ENCODE peak calls at places on chromosome 4, in ten cellular contexts. B is type B pancreatic cell; R is heart left ventricle; W is germinal center; F is DMS53; M is H9; O is stimulated activated CD4-positive, alpha-beta T cell treated with anti-CD3 and anti-CD28 coated beads, Interleukin-1b, Interleukin-23, amount 100 ng/mL, for 1 hour; G is foreskin fibroblast; J is fibroblast of pulmonary artery; K is WTC11. U is an unnamed sample.

GRCh38 chr4:40956726-40957255 is 207.0 kb downstream of the NSUN7 start:
- DNase-seq in B (no peak), R (no peak), W (no peak), F (no peak), M (no peak), O (no peak), G (peak; percentile 42), J (no peak), K (no peak), U (no peak)

GRCh38 chr4:159791334-159791733 is 688.5 kb downstream of the RAPGEF2 start:
- DNase-seq in B (no peak), R (no peak), W (no peak), F (no peak), M (no peak), O (no peak), G (no peak), J (no peak), K (no peak), U (no peak)

GRCh38 chr4:83219344-83219990 is 65.1 kb downstream of the COQ2 start:
- DNase-seq in B (no peak), R (no peak), W (peak; percentile 38), F (peak; percentile 59), M (no peak), O (peak; percentile 39), G (peak; percentile 71), J (no peak), K (no peak), U (peak; percentile 72)

GRCh38 chr4:151022586-151022985 is 7.5 kb upstream of the LRBA start:
- DNase-seq in B (no peak), R (no peak), W (no peak), F (no peak), M (no peak), O (no peak), G (no peak), J (no peak), K (no peak), U (no peak)

GRCh38 chr4:188854451-188854850 is 715.2 kb downstream of the TRIML1 start:
- DNase-seq in B (no peak), R (no peak), W (no peak), F (no peak), M (no peak), O (no peak), G (peak; percentile 18), J (no peak), K (no peak), U (no peak)

GRCh38 chr4:179007758-179008157 is 1565.5 kb upstream of the AGA start:
- DNase-seq in B (no peak), R (no peak), W (no peak), F (no peak), M (peak; percentile 31), O (no peak), G (no peak), J (no peak), K (no peak), U (no peak)

GRCh38 chr4:151098191-151098590 is 1.2 kb upstream of the RPS3A start:
- DNase-seq in B (no peak), R (peak; percentile 33), W (peak; percentile 17), F (no peak), M (no peak), O (no peak), G (no peak), J (no peak), K (no peak), U (no peak)

GRCh38 chr4:22739933-22740332 is 47.2 kb downstream of the GBA3 start:
- DNase-seq in B (no peak), R (no peak), W (no peak), F (peak; percentile 46), M (no peak), O (no peak), G (no peak), J (no peak), K (no peak), U (no peak)

GRCh38 chr4:133711817-133712216 is 489.8 kb downstream of the PABPC4L start:
- DNase-seq in B (no peak), R (no peak), W (no peak), F (no peak), M (no peak), O (no peak), G (no peak), J (peak; percentile 66), K (no peak), U (no peak)

GRCh38 chr4:7907142-7907541 is 32.5 kb downstream of the AFAP1 start:
- DNase-seq in B (no peak), R (no peak), W (no peak), F (no peak), M (no peak), O (no peak), G (peak; percentile 31), J (no peak), K (no peak), U (no peak)

GRCh38 chr4:181078236-181078635 is 1165.0 kb upstream of the TENM3 start:
- DNase-seq in B (no peak), R (no peak), W (no peak), F (no peak), M (no peak), O (no peak), G (no peak), J (no peak), K (no peak), U (no peak)

GRCh38 chr4:125732682-125733081 is 417.9 kb downstream of the FAT4 start:
- DNase-seq in B (no peak), R (no peak), W (no peak), F (no peak), M (no peak), O (no peak), G (no peak), J (no peak), K (no peak), U (no peak)

GRCh38 chr4:26252349-26252748 is 68.5 kb upstream of the RBPJ start:
- DNase-seq in B (no peak), R (no peak), W (no peak), F (no peak), M (no peak), O (no peak), G (no peak), J (no peak), K (no peak), U (no peak)

GRCh38 chr4:4872148-4872903 is 12.9 kb downstream of the MSX1 start:
- DNase-seq in B (peak; percentile 66), R (peak; percentile 13), W (no peak), F (no peak), M (peak; percentile 89), O (no peak), G (no peak), J (no peak), K (peak; percentile 82), U (no peak)

GRCh38 chr4:119854364-119854763 is 212.3 kb downstream of the MAD2L1 start:
- DNase-seq in B (no peak), R (no peak), W (no peak), F (no peak), M (no peak), O (no peak), G (peak; percentile 12), J (no peak), K (no peak), U (no peak)

GRCh38 chr4:100348472-100348871 is 158.2 kb upstream of the DDIT4L start:
- DNase-seq in B (no peak), R (no peak), W (no peak), F (peak; percentile 44), M (no peak), O (no peak), G (peak; percentile 89), J (peak; percentile 90), K (no peak), U (no peak)

GRCh38 chr4:153341575-153342090 is 2.9 kb upstream of the MND1 start:
- DNase-seq in B (no peak), R (no peak), W (peak; percentile 18), F (peak; percentile 39), M (no peak), O (no peak), G (peak; percentile 60), J (peak; percentile 61), K (no peak), U (no peak)

GRCh38 chr4:111678466-111678865 is 466.8 kb upstream of the FAM241A start:
- DNase-seq in B (no peak), R (no peak), W (no peak), F (no peak), M (no peak), O (no peak), G (peak; percentile 87), J (peak; percentile 65), K (no peak), U (no peak)

GRCh38 chr4:138595731-138596465 is 353.7 kb upstream of the SLC7A11 start:
- DNase-seq in B (no peak), R (peak; percentile 29), W (no peak), F (no peak), M (no peak), O (no peak), G (peak; percentile 42), J (peak; percentile 4), K (no peak), U (no peak)

GRCh38 chr4:151459380-151459779 is 50.4 kb downstream of the FHIP1A start:
- DNase-seq in B (no peak), R (no peak), W (no peak), F (peak; percentile 69), M (no peak), O (no peak), G (no peak), J (no peak), K (no peak), U (no peak)

GRCh38 chr4:124431663-124432192 is 280.8 kb downstream of the ANKRD50 start:
- DNase-seq in B (no peak), R (no peak), W (no peak), F (no peak), M (no peak), O (no peak), G (peak; percentile 38), J (peak; percentile 25), K (no peak), U (no peak)

GRCh38 chr4:81724925-81725329 is 253.2 kb upstream of the RASGEF1B start:
- DNase-seq in B (no peak), R (peak; percentile 52), W (no peak), F (peak; percentile 87), M (no peak), O (peak; percentile 11), G (no peak), J (no peak), K (no peak), U (peak; percentile 36)

GRCh38 chr4:48904541-48905142 is 1.9 kb downstream of the OCIAD2 start:
- DNase-seq in B (no peak), R (no peak), W (no peak), F (no peak), M (no peak), O (no peak), G (peak; percentile 24), J (peak; percentile 18), K (no peak), U (no peak)

GRCh38 chr4:32574803-32575202 is 1854.6 kb downstream of the PCDH7 start:
- DNase-seq in B (no peak), R (no peak), W (no peak), F (no peak), M (no peak), O (no peak), G (no peak), J (no peak), K (no peak), U (no peak)

GRCh38 chr4:132683957-132684356 is 465.1 kb upstream of the PCDH10 start:
- DNase-seq in B (no peak), R (no peak), W (no peak), F (peak; percentile 6), M (no peak), O (no peak), G (no peak), J (no peak), K (peak; percentile 21), U (no peak)

GRCh38 chr4:70714061-70714468 is 7.7 kb upstream of the RUFY3 start:
- DNase-seq in B (no peak), R (no peak), W (no peak), F (no peak), M (no peak), O (no peak), G (peak; percentile 40), J (peak; percentile 21), K (no peak), U (no peak)

GRCh38 chr4:107017681-107018321 is 18.3 kb downstream of the DKK2 start:
- DNase-seq in B (no peak), R (no peak), W (no peak), F (no peak), M (no peak), O (no peak), G (peak; percentile 34), J (no peak), K (no peak), U (no peak)

GRCh38 chr4:53507671-53508286 is 83.5 kb downstream of the LNX1 start:
- DNase-seq in B (no peak), R (peak; percentile 84), W (no peak), F (no peak), M (no peak), O (no peak), G (peak; percentile 41), J (peak; percentile 98), K (no peak), U (no peak)